ENCODE peak calls at places on chromosomes 12 and 14, in six cellular contexts. S, O, X, C, G and L are unnamed samples.

GRCh38 chr14:30681752-30682355 is 59.7 kb downstream of the SCFD1 start:
- DNase-seq in C (no peak), G (no peak), S (no peak), O (no peak), X (no peak), L (no peak)

GRCh38 chr12:13270817-13271216 is 74.3 kb downstream of the EMP1 start:
- DNase-seq in X (no peak), O (no peak), G (no peak), C (no peak), S (no peak), L (no peak)

GRCh38 chr14:29806124-29806517 is 121.5 kb downstream of the PRKD1 start:
- DNase-seq in X (no peak), S (no peak), O (no peak), C (no peak), G (no peak), L (no peak)

GRCh38 chr12:3530548-3530947 is 39.5 kb downstream of the PRMT8 start:
- DNase-seq in O (no peak), S (no peak), X (no peak), G (no peak), C (no peak), L (no peak)

GRCh38 chr14:42110167-42110566 is 503.5 kb downstream of the LRFN5 start:
- DNase-seq in X (no peak), O (no peak), C (no peak), S (no peak), G (no peak), L (peak; percentile 27)

GRCh38 chr12:102833687-102834435 is 83.2 kb downstream of the PAH start:
- DNase-seq in X (no peak), G (no peak), S (no peak), O (no peak), C (no peak), L (peak; percentile 32)

GRCh38 chr12:24909667-24910066 is 39.2 kb downstream of the BCAT1 start:
- DNase-seq in C (no peak), O (no peak), G (no peak), S (peak; percentile 59), X (no peak), L (peak; percentile 36)

GRCh38 chr12:73106296-73106695 is 834.1 kb downstream of the TRHDE start:
- DNase-seq in X (no peak), G (no peak), C (no peak), S (no peak), O (no peak), L (no peak)

GRCh38 chr12:49863946-49864816 is 21.3 kb upstream of the BCDIN3D start:
- DNase-seq in S (no peak), X (no peak), G (no peak), C (no peak), O (no peak), L (no peak)

GRCh38 chr14:57199911-57200310 is 68.8 kb downstream of the EXOC5 start:
- DNase-seq in S (no peak), C (no peak), X (no peak), G (no peak), O (no peak), L (no peak)

GRCh38 chr12:70555081-70555480 is 82.1 kb downstream of the PTPRB start:
- DNase-seq in O (no peak), C (no peak), S (no peak), G (no peak), X (no peak), L (no peak)

GRCh38 chr12:101962486-101962885 is 85.1 kb downstream of the DRAM1 start:
- DNase-seq in X (no peak), G (no peak), S (no peak), O (no peak), C (no peak), L (no peak)

GRCh38 chr14:57391609-57392195 is 1.3 kb downstream of the NAA30 start:
- DNase-seq in S (no peak), O (no peak), C (no peak), X (no peak), G (no peak), L (peak; percentile 22)

GRCh38 chr14:54650331-54651017 is 83.5 kb downstream of the SAMD4A start:
- DNase-seq in C (no peak), O (no peak), X (no peak), G (no peak), S (peak; percentile 63), L (peak; percentile 22)

GRCh38 chr12:45050331-45050750 is 558 bp downstream of the DBX2 start:
- DNase-seq in G (no peak), O (no peak), X (no peak), C (no peak), S (no peak), L (peak; percentile 28)

GRCh38 chr14:34062353-34062973 is 111.6 kb upstream of the EGLN3 start:
- DNase-seq in O (no peak), C (no peak), X (no peak), S (no peak), G (no peak), L (no peak)

GRCh38 chr14:34065222-34065621 is 114.3 kb upstream of the EGLN3 start:
- DNase-seq in X (no peak), O (no peak), C (no peak), G (no peak), S (no peak), L (no peak)

GRCh38 chr14:34064349-34064748 is 113.5 kb upstream of the EGLN3 start:
- DNase-seq in C (peak; percentile 17), O (peak; percentile 51), G (no peak), S (peak; percentile 57), X (peak; percentile 31), L (peak; percentile 58)

GRCh38 chr14:34063042-34063441 is 112.2 kb upstream of the EGLN3 start:
- DNase-seq in S (no peak), C (no peak), X (no peak), G (no peak), O (no peak), L (no peak)

GRCh38 chr14:34063470-34064164 is 112.7 kb upstream of the EGLN3 start:
- DNase-seq in S (no peak), X (no peak), O (no peak), C (no peak), G (no peak), L (no peak)
- H3K27ac ChIP-seq in S (no peak overlapping the region), X (no peak overlapping the region), O (no peak overlapping the region), C (no peak overlapping the region), G (no peak overlapping the region), L (no peak overlapping the region)

DNA sequence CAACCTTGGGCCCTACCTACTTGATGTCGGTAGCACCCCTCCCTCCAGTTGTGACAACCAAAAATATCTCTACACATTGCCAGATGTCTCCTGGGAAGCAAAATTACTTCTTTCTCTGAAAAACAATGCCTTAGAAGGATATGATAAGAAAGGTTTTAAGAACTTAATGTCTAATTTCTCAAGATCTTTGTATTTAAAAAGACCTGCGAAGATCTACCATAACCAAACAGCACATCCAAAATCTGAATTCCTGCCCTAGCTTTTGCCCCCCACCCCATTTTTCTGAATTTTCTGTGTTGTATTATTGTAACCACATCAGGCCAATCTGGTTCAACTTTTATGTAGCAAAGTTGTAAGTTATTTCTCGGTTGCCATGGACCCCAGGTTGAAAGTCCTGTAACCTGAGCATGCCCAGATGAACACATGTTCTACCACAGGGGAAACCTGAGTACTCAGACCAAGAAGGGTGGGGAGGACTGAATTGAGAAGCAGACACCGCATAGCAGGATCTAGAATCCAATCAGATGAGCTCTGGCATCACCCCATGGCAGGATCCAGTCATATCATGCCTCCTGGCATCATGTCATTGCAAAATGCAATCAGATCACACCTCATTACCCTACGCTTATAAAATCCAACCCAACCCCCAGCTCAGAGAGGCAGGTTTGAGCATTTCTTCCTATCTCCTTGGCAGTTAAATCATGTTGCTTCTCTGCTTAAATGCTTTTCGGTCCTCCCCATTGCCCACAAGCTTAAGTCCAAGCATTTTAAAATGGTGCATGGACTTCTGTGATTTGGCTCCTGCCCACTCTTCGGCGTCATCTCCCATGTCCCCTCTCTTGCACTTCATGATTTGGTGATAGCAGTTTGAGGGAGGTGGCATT is 8.8 kb downstream of the TMEM253 start:
- DNase-seq in S (no peak), C (no peak), G (no peak), X (no peak), O (no peak), L (no peak)
- TF ChIP-seq POLR2A in S (no peak), C (no peak), G (no peak), X (no peak), O (no peak), L (no peak)

DNA sequence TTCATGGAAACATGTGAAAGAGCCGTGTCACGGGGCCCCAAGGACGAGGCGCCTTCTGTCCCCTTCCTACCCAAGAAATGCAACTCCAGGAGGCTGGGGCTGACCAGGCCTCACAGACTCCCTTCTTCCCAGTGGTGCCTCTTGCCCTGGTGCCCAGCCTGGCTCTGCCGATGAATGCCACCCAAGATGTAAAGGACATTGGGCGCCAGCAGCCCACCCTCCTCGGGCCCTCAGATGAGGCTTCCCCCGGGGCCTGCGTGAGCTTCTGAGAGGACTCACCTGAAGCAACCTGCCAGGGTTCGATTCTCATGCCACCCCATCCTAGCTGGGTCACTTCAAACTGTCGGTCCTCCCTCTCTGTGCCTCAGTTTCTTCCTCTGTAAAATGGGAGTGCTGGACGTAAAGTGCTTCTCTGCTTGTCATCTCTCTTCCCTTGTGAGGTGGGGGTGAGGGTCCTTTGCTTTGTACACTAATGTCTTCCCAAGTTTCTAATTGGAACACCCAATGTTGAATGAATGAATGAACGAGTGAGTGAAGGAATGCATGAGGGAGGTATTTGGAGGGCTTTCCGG is 10.8 kb downstream of the FAM222A start:
- DNase-seq in X (no peak), C (no peak), G (no peak), S (no peak), O (no peak), L (no peak)
- H3K27ac ChIP-seq in X (no peak overlapping the region), C (no peak overlapping the region), G (no peak overlapping the region), S (no peak overlapping the region), O (no peak overlapping the region), L (no peak overlapping the region)

DNA sequence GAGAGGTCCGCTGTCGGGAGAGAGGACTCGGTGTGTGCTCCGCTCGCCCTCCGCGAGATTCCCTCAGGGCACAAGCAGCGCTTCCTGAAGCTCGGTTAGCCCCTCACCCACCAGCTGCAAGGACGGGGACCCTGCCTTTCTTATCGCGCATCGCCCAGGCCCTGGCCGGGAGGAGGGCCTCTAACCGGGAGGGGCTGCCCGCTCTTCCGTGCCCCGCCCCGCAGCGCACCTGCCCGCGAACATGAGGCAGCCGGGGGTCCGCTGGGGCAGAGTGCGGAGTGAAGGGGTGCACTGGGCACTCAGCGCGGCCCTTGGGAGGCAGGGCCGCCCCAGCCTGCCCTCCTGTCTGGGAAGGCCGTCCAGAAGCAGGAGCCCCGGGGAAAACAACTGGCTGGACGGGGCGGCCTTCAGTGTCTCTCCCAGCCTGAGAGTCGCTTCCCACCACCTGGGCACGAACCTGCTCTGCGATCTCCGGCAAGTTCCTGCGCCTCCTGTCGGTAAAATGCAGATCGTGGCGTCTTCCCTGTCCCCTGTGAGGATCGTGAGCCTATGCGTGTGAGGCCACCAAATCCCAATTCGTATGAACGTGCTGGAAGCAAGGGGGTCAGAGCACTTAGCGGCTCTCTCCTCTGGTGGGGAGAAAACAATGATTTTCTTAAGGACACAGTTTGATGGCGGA is 28.0 kb upstream of the ADIPOR2 start:
- DNase-seq in G (peak; percentile 86), X (peak; percentile 73), C (peak; percentile 38), O (peak; percentile 32), S (peak; percentile 89), L (peak; percentile 68)
- TF ChIP-seq POLR2A in G (peak; percentile 55), X (no peak), C (no peak), O (no peak), S (peak; percentile 69), L (no peak)

GRCh38 chr12:108731105-108731865 is at the start of gene CORO1C:
- DNase-seq in G (peak; percentile 99), S (peak; percentile 98), C (peak; percentile 93), X (peak; percentile 97), O (peak; percentile 95), L (peak; percentile 95)
- H3K27ac ChIP-seq in G (peak within 1 kb of the TSS; percentile 92), S (peak within 1 kb of the TSS; percentile 92), C (peak within 1 kb of the TSS; percentile 95), X (peak within 1 kb of the TSS; percentile 98), O (peak within 1 kb of the TSS; percentile 91), L (peak within 1 kb of the TSS; percentile 97)